ENCODE peak calls at places on chromosomes 16 and 17, in nine cellular contexts. U is activated T-helper 1 cell treated with anti-CD3 and anti-CD28 coated beads, Interleukin-12 subunit alpha, Interleukin-12 subunit beta, Interleukin-2, Interleukin-4 antibody, amounts not matched to agents 30 ng/mL and 10 ng/mL and 1 ng/mL, durations not matched to agents 14 hours and 24 hours and 36 hours; I is GM23248; R is EH; V is NCI-H1105; K is anterior cingulate cortex; Y is NCI-H1092; N is nucleus accumbens; H is lower leg skin. F is an unnamed sample.

GRCh38 chr17:65071861-65072260 is 15.3 kb upstream of the GNA13 start:
- DNase-seq in I (peak), V (no peak), K (no peak), U (no peak), Y (no peak), H (no peak), N (no peak), R (peak), F (peak)

GRCh38 chr16:13032911-13033310 is 131.5 kb downstream of the SHISA9 start:
- DNase-seq in H (no peak), R (no peak), Y (no peak), V (no peak), U (no peak), N (no peak), I (no peak), K (no peak), F (no peak)

GRCh38 chr17:9227819-9228407 is 206.6 kb downstream of the NTN1 start:
- DNase-seq in N (no peak), R (no peak), H (no peak), V (no peak), K (no peak), I (no peak), Y (no peak), U (no peak), F (no peak)

GRCh38 chr17:28949185-28950016 is 1.9 kb downstream of the PHF12 start:
- DNase-seq in N (no peak), U (peak), K (peak), V (no peak), I (peak), Y (no peak), R (peak), H (peak), F (peak)

GRCh38 chr16:2244926-2245795 is 6.2 kb downstream of the ECI1 start:
- DNase-seq in N (no peak), I (no peak), Y (no peak), K (no peak), H (no peak), U (no peak), R (no peak), V (no peak), F (no peak)

GRCh38 chr17:20189979-20190378 is 180.8 kb downstream of the SPECC1 start:
- DNase-seq in R (no peak), N (no peak), K (no peak), U (no peak), H (no peak), V (no peak), Y (no peak), I (no peak), F (no peak)

GRCh38 chr17:17503566-17504130 is 7.5 kb upstream of the RASD1 start:
- DNase-seq in K (peak), N (no peak), V (no peak), Y (no peak), R (no peak), U (no peak), I (no peak), H (no peak), F (no peak)

GRCh38 chr16:72357860-72358259 is 185.9 kb upstream of the PMFBP1 start:
- DNase-seq in Y (no peak), V (no peak), I (no peak), H (no peak), N (no peak), R (no peak), U (no peak), K (no peak), F (no peak)

GRCh38 chr17:47918003-47918402 is 22.0 kb downstream of the SP2 start:
- DNase-seq in U (no peak), I (no peak), R (no peak), K (no peak), Y (no peak), H (no peak), V (no peak), N (no peak), F (no peak)

GRCh38 chr16:4212207-4212933 is 29.5 kb downstream of the SRL start:
- DNase-seq in U (no peak), Y (no peak), I (no peak), H (no peak), V (no peak), K (no peak), R (no peak), N (no peak), F (no peak)

GRCh38 chr16:79772028-79772427 is 171.5 kb upstream of the MAF start:
- DNase-seq in I (no peak), H (no peak), K (no peak), V (no peak), R (no peak), U (no peak), N (no peak), Y (no peak), F (no peak)

GRCh38 chr16:74847202-74847601 is 72.6 kb upstream of the FA2H start:
- DNase-seq in N (no peak), K (no peak), I (no peak), Y (no peak), H (no peak), V (no peak), R (no peak), U (no peak), F (no peak)

GRCh38 chr17:76558210-76559095 is 18.6 kb downstream of the PRCD start:
- DNase-seq in R (peak), V (no peak), U (no peak), Y (no peak), K (no peak), H (no peak), I (peak), N (no peak), F (peak)

GRCh38 chr17:39617446-39618251 is 9.1 kb upstream of the PPP1R1B start:
- DNase-seq in I (peak), H (peak), K (peak), V (peak), Y (peak), U (no peak), N (no peak), R (peak), F (peak)

GRCh38 chr16:937723-938122 is 33.1 kb downstream of the LMF1 start:
- DNase-seq in U (no peak), H (no peak), R (no peak), Y (no peak), N (no peak), K (no peak), I (no peak), V (no peak), F (no peak)

GRCh38 chr16:57530104-57530522 is 6.3 kb downstream of the CCDC102A start:
- DNase-seq in U (peak), N (no peak), Y (no peak), H (no peak), K (no peak), R (peak), V (no peak), I (peak), F (peak)

GRCh38 chr17:49455226-49455968 is 39.7 kb upstream of the NGFR start:
- DNase-seq in Y (no peak), H (no peak), R (peak), K (no peak), N (no peak), V (no peak), U (no peak), I (peak), F (peak)

GRCh38 chr16:88442811-88443576 is 10.1 kb upstream of the ZFPM1 start:
- DNase-seq in I (peak), Y (peak), N (peak), R (peak), V (peak), U (peak), K (peak), H (no peak), F (peak)

GRCh38 chr16:17784073-17784472 is 313.3 kb upstream of the XYLT1 start:
- DNase-seq in Y (no peak), K (no peak), N (no peak), V (no peak), U (no peak), H (no peak), R (peak), I (peak), F (peak)

GRCh38 chr16:19524356-19524865 is 669 bp downstream of the CCP110 start:
- DNase-seq in R (peak), K (no peak), U (no peak), H (no peak), V (no peak), N (peak), Y (no peak), I (peak), F (no peak)

GRCh38 chr16:48613061-48613957 is 3.3 kb upstream of the N4BP1 start:
- DNase-seq in H (no peak), I (peak), Y (no peak), N (no peak), U (peak), K (no peak), R (peak), V (no peak), F (peak)

GRCh38 chr16:56457927-56458470 is 6.6 kb downstream of the OGFOD1 start:
- DNase-seq in R (no peak), N (no peak), Y (no peak), U (no peak), V (no peak), I (no peak), H (no peak), K (no peak), F (no peak)

F was measured in RPMI7951.